ENCODE peak calls at places on chromosomes 2 and 18, in five cellular contexts. O is HCT116, T is breast epithelium, D is NB4, J is ovary. H is an unnamed sample.
A peak's percentile ranks its signal among the peaks of the same experiment; 100 is the strongest.

GRCh38 chr2:232876978-232877441 is 6.9 kb downstream of the SNORC start:
- DNase-seq in O (no peak), T (no peak), D (no peak), J (no peak), H (peak; percentile 80)

GRCh38 chr18:59961086-59961485 is 61.3 kb downstream of the PMAIP1 start:
- DNase-seq in O (no peak), T (no peak), D (no peak), J (no peak), H (peak; percentile 50)

GRCh38 chr18:22900558-22901183 is 32.5 kb upstream of the RBBP8 start:
- DNase-seq in O (no peak), T (peak; percentile 43), D (no peak), J (no peak), H (no peak)

GRCh38 chr2:74741076-74741460 is 87.0 kb downstream of the SEMA4F start:
- DNase-seq in O (no peak), T (no peak), D (no peak), J (no peak), H (no peak)

GRCh38 chr2:11563784-11564666 is 30.2 kb downstream of the GREB1 start:
- DNase-seq in O (no peak), T (no peak), D (no peak), J (peak; percentile 12), H (no peak)

GRCh38 chr18:60038731-60039130 is 138.9 kb downstream of the PMAIP1 start:
- DNase-seq in O (no peak), T (no peak), D (no peak), J (no peak), H (no peak)

GRCh38 chr2:190065839-190066238 is 3.3 kb upstream of the MSTN start:
- DNase-seq in O (no peak), T (no peak), D (no peak), J (no peak), H (no peak)

GRCh38 chr2:212157011-212157410 is 381.6 kb downstream of the ERBB4 start:
- DNase-seq in O (no peak), T (no peak), D (no peak), J (no peak), H (no peak)

GRCh38 chr2:222651721-222652420 is 4.0 kb downstream of the FARSB start:
- DNase-seq in O (no peak), T (no peak), D (no peak), J (no peak), H (no peak)

GRCh38 chr18:28115149-28115550 is 61.8 kb downstream of the CDH2 start:
- DNase-seq in O (no peak), T (no peak), D (no peak), J (no peak), H (no peak)

GRCh38 chr18:45589559-45590041 is 25.7 kb upstream of the SLC14A2 start:
- DNase-seq in O (no peak), T (no peak), D (no peak), J (no peak), H (no peak)

GRCh38 chr2:216690451-216691209 is 4.7 kb downstream of the IGFBP5 start:
- DNase-seq in O (no peak), T (peak; percentile 74), D (no peak), J (peak; percentile 71), H (no peak)

GRCh38 chr2:220000080-220000479 is 372.6 kb downstream of the SLC4A3 start:
- DNase-seq in O (no peak), T (no peak), D (no peak), J (no peak), H (no peak)

GRCh38 chr2:168884990-168885389 is 5.2 kb downstream of the SPC25 start:
- DNase-seq in O (no peak), T (no peak), D (no peak), J (no peak), H (no peak)

GRCh38 chr2:164655750-164656149 is 34.5 kb upstream of the GRB14 start:
- DNase-seq in O (no peak), T (no peak), D (no peak), J (no peak), H (no peak)

GRCh38 chr2:46394649-46395510 is 84.5 kb upstream of the TMEM247 start:
- DNase-seq in O (no peak), T (no peak), D (no peak), J (no peak), H (no peak)

GRCh38 chr2:160077912-160078585 is 15.6 kb upstream of the PLA2R1 start:
- DNase-seq in O (no peak), T (no peak), D (no peak), J (no peak), H (no peak)

GRCh38 chr2:235055891-235056516 is 104.2 kb downstream of the SH3BP4 start:
- DNase-seq in O (peak; percentile 35), T (no peak), D (peak; percentile 25), J (no peak), H (no peak)

GRCh38 chr2:88844960-88845359 is 153.5 kb downstream of the RPIA start:
- DNase-seq in O (no peak), T (no peak), D (no peak), J (no peak), H (no peak)

GRCh38 chr2:31138037-31138962 is at the start of gene GALNT14:
- DNase-seq in O (no peak), T (peak; percentile 38), D (no peak), J (no peak), H (no peak)
- TF ChIP-seq CTCF in O (peak; percentile 37), T (no peak), D (no peak), J (no peak), H (no peak)

GRCh38 chr2:52428224-52428623 is 1339.4 kb upstream of the CHAC2 start:
- DNase-seq in O (no peak), T (no peak), D (no peak), J (no peak), H (no peak)

GRCh38 chr2:52429740-52430139 is 1337.9 kb upstream of the CHAC2 start:
- DNase-seq in O (no peak), T (no peak), D (no peak), J (no peak), H (no peak)

DNA sequence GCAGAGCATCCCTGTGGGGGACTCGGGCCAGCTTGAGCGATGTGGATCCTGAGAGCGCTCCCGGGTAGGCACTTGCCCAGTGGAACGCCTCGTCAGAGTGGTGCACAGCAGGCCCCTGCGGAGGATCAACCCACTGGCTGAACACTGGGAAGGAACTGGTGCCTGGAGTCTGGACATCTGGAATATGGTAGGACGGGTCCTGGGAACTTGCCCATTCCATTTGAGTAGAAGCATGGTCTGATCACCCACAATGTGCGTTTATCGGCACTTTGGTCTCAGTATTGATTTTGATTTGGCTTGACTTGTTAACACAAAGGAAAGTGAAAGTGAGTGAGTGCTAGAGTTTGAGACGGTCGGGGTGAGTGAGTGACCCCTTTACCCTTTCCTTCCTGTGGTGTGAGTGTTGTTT is 1336.2 kb upstream of the CHAC2 start:
- DNase-seq in O (no peak), T (no peak), D (no peak), J (no peak), H (no peak)
- TF ChIP-seq POLR2A in O (no peak), T (no peak), D (no peak), J (no peak), H (no peak)

DNA sequence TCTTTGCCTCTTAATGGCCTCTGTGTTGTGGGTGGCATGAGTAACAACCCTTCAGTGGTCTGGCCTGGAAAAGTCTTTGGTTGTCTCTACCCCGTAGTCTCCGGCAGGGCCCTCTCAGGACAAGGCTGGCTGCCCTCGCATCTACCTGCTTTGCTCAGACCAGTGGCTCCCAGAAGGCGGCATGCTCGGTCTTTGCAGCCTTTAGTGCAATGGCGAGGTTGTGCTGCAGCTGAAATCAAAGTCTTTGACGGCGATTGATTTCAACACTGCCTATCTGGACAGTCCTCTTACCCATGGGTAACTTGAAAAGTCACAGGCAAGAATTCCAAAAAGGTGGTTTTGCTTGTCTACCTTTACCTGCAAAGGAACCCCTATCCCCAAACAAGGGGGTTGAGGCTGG is 95.9 kb downstream of the ALPK2 start:
- DNase-seq in O (no peak), T (no peak), D (no peak), J (no peak), H (no peak)
- H3K4me3 ChIP-seq in O (no peak overlapping the region), T (no peak overlapping the region), D (no peak overlapping the region), J (no peak overlapping the region), H (no peak overlapping the region)

GRCh38 chr2:72341639-72342038 is 194.0 kb upstream of the CYP26B1 start:
- DNase-seq in O (no peak), T (no peak), D (no peak), J (no peak), H (no peak)
- TF ChIP-seq CTCF in O (no peak), T (no peak), D (no peak), J (no peak), H (no peak)

GRCh38 chr2:63588385-63589147 is at the start of the genes MDH1 and WDPCP:
- DNase-seq in O (peak; percentile 100), T (peak; percentile 95), D (peak; percentile 100), J (peak; percentile 94), H (peak; percentile 98)
- TF ChIP-seq POLR2A in O (peak; percentile 85), T (peak; percentile 78), D (peak; percentile 79), J (peak; percentile 56), H (no peak)

DNA sequence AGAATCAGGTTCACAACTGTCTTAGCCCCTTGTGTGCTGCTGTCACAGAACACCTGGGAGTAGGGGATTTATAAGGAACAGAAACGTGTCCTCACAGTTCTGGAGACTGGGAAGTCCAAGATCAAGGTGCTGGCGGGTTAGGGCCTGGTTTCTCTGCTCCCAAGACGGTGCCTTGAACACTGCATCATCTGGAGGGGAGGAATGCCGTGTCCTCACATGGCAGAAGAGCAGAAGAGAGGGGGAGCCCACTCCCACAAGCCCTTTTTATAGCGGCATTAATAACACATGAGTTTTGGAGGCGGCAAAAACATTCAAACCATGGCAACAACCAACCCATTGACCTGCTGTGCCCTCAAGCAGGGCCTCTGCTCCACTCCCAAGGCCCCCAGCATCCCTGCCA is 62.1 kb downstream of the SMAD7 start:
- DNase-seq in O (no peak), T (no peak), D (no peak), J (no peak), H (peak; percentile 49)
- H3K4me3 ChIP-seq in O (no peak overlapping the region), T (no peak overlapping the region), D (no peak overlapping the region), J (no peak overlapping the region), H (no peak overlapping the region)

H was measured in lower leg skin.